ENCODE peak calls at places on chromosomes 7 and 10, in eight cellular contexts. X is HCT116; R is RWPE1; O is heart right ventricle; B is CD4-positive, CD25-positive, alpha-beta regulatory T cell; C is spleen; H is H9; Y is fibroblast of lung. Z is an unnamed sample.

GRCh38 chr7:143042159-143042820 is 9.9 kb upstream of the OR6V1 start:
- DNase-seq in X (no peak), R (no peak), O (no peak), B (no peak), C (no peak), H (no peak), Y (no peak), Z (no peak)

GRCh38 chr7:18638594-18639452 is 143.3 kb downstream of the HDAC9 start:
- DNase-seq in X (no peak), R (no peak), O (no peak), B (no peak), C (no peak), H (no peak), Y (peak; percentile 54), Z (no peak)

GRCh38 chr7:50749908-50750307 is 32.8 kb downstream of the GRB10 start:
- DNase-seq in X (no peak), R (no peak), O (no peak), B (no peak), C (no peak), H (no peak), Y (no peak), Z (no peak)

GRCh38 chr7:34191766-34192550 is 286.6 kb downstream of the BMPER start:
- DNase-seq in X (no peak), R (no peak), O (no peak), B (no peak), C (no peak), H (no peak), Y (no peak), Z (no peak)

GRCh38 chr10:50286517-50286916 is 35.2 kb upstream of the ASAH2 start:
- DNase-seq in X (no peak), R (no peak), O (peak; percentile 7), B (no peak), C (no peak), H (no peak), Y (peak; percentile 82), Z (no peak)

GRCh38 chr10:31602541-31603244 is 283.7 kb downstream of the ZEB1 start:
- DNase-seq in X (no peak), R (peak; percentile 46), O (peak; percentile 87), B (no peak), C (peak; percentile 81), H (peak; percentile 68), Y (peak; percentile 84), Z (no peak)

GRCh38 chr7:108372601-108373000 is 83.6 kb downstream of the NRCAM start:
- DNase-seq in X (no peak), R (no peak), O (no peak), B (no peak), C (no peak), H (no peak), Y (peak; percentile 25), Z (no peak)

GRCh38 chr10:87722716-87723115 is 63.0 kb downstream of the PAPSS2 start:
- DNase-seq in X (no peak), R (no peak), O (no peak), B (no peak), C (no peak), H (no peak), Y (no peak), Z (no peak)

GRCh38 chr10:16919076-16919972 is 102.1 kb upstream of the RSU1 start:
- DNase-seq in X (no peak), R (no peak), O (no peak), B (no peak), C (no peak), H (no peak), Y (peak; percentile 15), Z (no peak)

GRCh38 chr7:130904031-130904757 is 170.2 kb upstream of the KLF14 start:
- DNase-seq in X (peak; percentile 93), R (peak; percentile 79), O (no peak), B (no peak), C (no peak), H (no peak), Y (peak; percentile 93), Z (peak; percentile 96)

GRCh38 chr7:151759591-151760042 is 117.3 kb downstream of the PRKAG2 start:
- DNase-seq in X (peak; percentile 57), R (peak; percentile 66), O (peak; percentile 60), B (peak; percentile 33), C (no peak), H (peak; percentile 86), Y (peak; percentile 69), Z (peak; percentile 54)

GRCh38 chr7:133650067-133650466 is 397.2 kb downstream of the EXOC4 start:
- DNase-seq in X (no peak), R (no peak), O (no peak), B (no peak), C (no peak), H (no peak), Y (peak; percentile 85), Z (no peak)

GRCh38 chr7:24972166-24972477 is 7.9 kb downstream of the OSBPL3 start:
- DNase-seq in X (no peak), R (no peak), O (no peak), B (no peak), C (no peak), H (no peak), Y (no peak), Z (no peak)

GRCh38 chr7:63521-64021 is 128.8 kb upstream of the FAM20C start:
- DNase-seq in X (no peak), R (no peak), O (no peak), B (no peak), C (peak; percentile 76), H (no peak), Y (no peak), Z (no peak)

GRCh38 chr7:101519324-101520017 is 109.6 kb downstream of the MYL10 start:
- DNase-seq in X (no peak), R (no peak), O (no peak), B (no peak), C (no peak), H (no peak), Y (peak; percentile 98), Z (no peak)

GRCh38 chr7:2037301-2037804 is 195.4 kb downstream of the MAD1L1 start:
- DNase-seq in X (no peak), R (no peak), O (no peak), B (no peak), C (peak; percentile 62), H (no peak), Y (no peak), Z (no peak)

GRCh38 chr7:157278791-157279678 is 57.8 kb upstream of the DNAJB6 start:
- DNase-seq in X (no peak), R (no peak), O (peak; percentile 71), B (no peak), C (peak; percentile 90), H (peak; percentile 65), Y (no peak), Z (no peak)

GRCh38 chr7:134056816-134057215 is 70.3 kb upstream of the LRGUK start:
- DNase-seq in X (no peak), R (no peak), O (no peak), B (no peak), C (no peak), H (no peak), Y (no peak), Z (no peak)

DNA sequence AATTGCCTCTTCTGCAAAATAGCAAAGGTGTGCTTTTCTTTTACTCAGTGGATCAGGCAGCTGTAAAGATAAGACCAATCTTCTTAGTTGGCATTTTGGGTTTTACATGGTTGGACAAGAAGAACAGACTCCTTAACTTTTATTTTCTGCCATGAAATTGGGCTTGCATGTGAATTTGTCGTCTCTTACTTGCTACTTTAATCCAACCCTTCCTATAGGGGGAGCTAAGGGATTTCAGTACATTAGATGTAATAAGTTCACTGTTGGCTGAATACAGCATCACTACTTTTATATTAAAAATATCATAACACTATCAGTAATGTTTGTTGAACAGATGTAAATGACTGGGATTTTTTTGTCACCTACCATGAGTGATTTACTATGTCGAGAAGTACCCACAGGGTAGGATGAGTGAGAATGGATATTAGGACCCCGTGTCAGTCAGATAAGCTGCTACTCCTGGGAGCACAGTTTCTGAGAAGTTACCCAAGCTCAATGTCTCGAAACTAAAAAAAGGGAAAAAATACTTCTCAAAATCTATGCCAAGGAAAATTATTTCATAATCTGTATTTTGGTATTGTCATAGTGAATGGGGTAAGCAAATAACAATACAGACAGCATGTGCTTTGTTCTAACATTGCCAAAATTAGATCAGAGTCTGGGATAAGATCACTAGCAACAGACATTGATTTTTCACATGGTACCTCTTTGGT is 127.4 kb upstream of the AGR3 start:
- DNase-seq in X (peak; percentile 27), R (no peak), O (no peak), B (no peak), C (no peak), H (no peak), Y (peak; percentile 62), Z (peak; percentile 39)
- H3K27ac ChIP-seq in X (no peak overlapping the region), R (no peak overlapping the region), O (no peak overlapping the region), B (no peak overlapping the region), C (no peak overlapping the region), H (no peak overlapping the region), Y (no peak overlapping the region), Z (no peak overlapping the region)

GRCh38 chr7:22845221-22845844 is 22.7 kb upstream of the TOMM7 start:
- DNase-seq in X (no peak), R (no peak), O (no peak), B (no peak), C (no peak), H (no peak), Y (no peak), Z (no peak)

GRCh38 chr7:22841954-22842353 is 19.3 kb upstream of the TOMM7 start:
- DNase-seq in X (no peak), R (no peak), O (no peak), B (no peak), C (no peak), H (no peak), Y (peak; percentile 58), Z (no peak)

GRCh38 chr7:22842383-22842903 is 19.8 kb upstream of the TOMM7 start:
- DNase-seq in X (no peak), R (no peak), O (no peak), B (no peak), C (no peak), H (no peak), Y (no peak), Z (no peak)

GRCh38 chr7:22843681-22844309 is 21.1 kb upstream of the TOMM7 start:
- DNase-seq in X (no peak), R (no peak), O (no peak), B (no peak), C (no peak), H (no peak), Y (no peak), Z (no peak)

DNA sequence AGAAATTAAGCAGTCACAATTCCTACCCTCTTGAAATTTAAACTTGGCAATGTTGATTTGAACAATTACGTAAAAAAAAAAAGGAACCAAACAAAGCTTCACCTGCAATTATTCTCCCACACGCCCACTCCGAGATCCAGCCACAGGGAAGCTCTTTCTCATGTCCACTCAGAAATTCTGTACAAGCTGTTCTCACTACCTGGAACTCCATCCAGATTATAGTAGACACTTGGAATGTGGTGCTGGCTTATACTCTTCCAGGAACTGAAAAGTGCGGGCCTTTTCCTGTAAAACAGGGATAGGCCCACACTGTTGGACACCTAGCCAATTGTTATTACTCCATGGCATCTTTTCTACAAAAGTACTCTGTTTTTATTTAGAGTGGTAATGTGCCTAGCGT is 20.3 kb upstream of the TOMM7 start:
- DNase-seq in X (no peak), R (no peak), O (no peak), B (no peak), C (no peak), H (no peak), Y (no peak), Z (no peak)
- H3K27ac ChIP-seq in X (no peak overlapping the region), R (no peak overlapping the region), O (peak overlapping the region; percentile 18), B (no peak overlapping the region), C (no peak overlapping the region), H (no peak overlapping the region), Y (no peak overlapping the region), Z (no peak overlapping the region)

GRCh38 chr7:5766321-5766761 is 15.1 kb downstream of the RNF216 start:
- DNase-seq in X (no peak), R (no peak), O (no peak), B (no peak), C (no peak), H (no peak), Y (peak; percentile 21), Z (peak; percentile 38)
- H3K27ac ChIP-seq in X (no peak overlapping the region), R (no peak overlapping the region), O (no peak overlapping the region), B (no peak overlapping the region), C (no peak overlapping the region), H (no peak overlapping the region), Y (peak overlapping the region; percentile 59), Z (no peak overlapping the region)

GRCh38 chr10:68329506-68329861 is 2.4 kb upstream of the HNRNPH3 start:
- DNase-seq in X (no peak), R (no peak), O (no peak), B (no peak), C (no peak), H (no peak), Y (no peak), Z (no peak)
- H3K27ac ChIP-seq in X (no peak overlapping the region), R (no peak overlapping the region), O (no peak overlapping the region), B (no peak overlapping the region), C (no peak overlapping the region), H (no peak overlapping the region), Y (peak overlapping the region; percentile 71), Z (no peak overlapping the region)

Z was measured in foreskin keratinocyte.